ENCODE peak calls at places on chromosomes 6 and 20, in four cellular contexts. D is mesenchymal stem cell, M is NCI-H69, L is trophoblast cell. W is an unnamed sample.

GRCh38 chr20:57578476-57579165 is 17.7 kb downstream of the PCK1 start:
- DNase-seq in D (no peak), M (no peak), L (no peak), W (no peak)

GRCh38 chr6:160071805-160072687 is 49.6 kb upstream of the SLC22A1 start:
- DNase-seq in D (no peak), M (no peak), L (no peak), W (no peak)

GRCh38 chr20:62770111-62770910 is 26.0 kb upstream of the MRGBP start:
- DNase-seq in D (no peak), M (no peak), L (no peak), W (no peak)

GRCh38 chr6:2990179-2990931 is 9.3 kb upstream of the NQO2 start:
- DNase-seq in D (peak; percentile 81), M (peak; percentile 57), L (no peak), W (peak; percentile 48)

GRCh38 chr20:38805958-38806854 is 709 bp downstream of the PPP1R16B start:
- DNase-seq in D (no peak), M (peak; percentile 47), L (no peak), W (peak; percentile 73)

GRCh38 chr6:73747293-73747692 is 51.3 kb downstream of the CD109 start:
- DNase-seq in D (no peak), M (no peak), L (no peak), W (no peak)

GRCh38 chr20:58549681-58550542 is 34.7 kb upstream of the APCDD1L start:
- DNase-seq in D (no peak), M (no peak), L (no peak), W (no peak)

GRCh38 chr20:41669708-41670263 is 51.6 kb upstream of the CHD6 start:
- DNase-seq in D (no peak), M (no peak), L (no peak), W (no peak)

GRCh38 chr6:5315883-5316282 is 54.6 kb downstream of the FARS2 start:
- DNase-seq in D (peak; percentile 54), M (peak; percentile 13), L (no peak), W (no peak)

GRCh38 chr6:163355471-163355991 is 59.0 kb upstream of the QKI start:
- DNase-seq in D (peak; percentile 83), M (no peak), L (no peak), W (no peak)

GRCh38 chr6:32085759-32086458 is 23.2 kb downstream of the TNXB start:
- DNase-seq in D (no peak), M (no peak), L (no peak), W (no peak)

GRCh38 chr6:15475872-15476271 is 187.0 kb downstream of the DTNBP1 start:
- DNase-seq in D (no peak), M (no peak), L (no peak), W (no peak)

GRCh38 chr20:43667341-43668132 is 623 bp downstream of the MYBL2 start:
- DNase-seq in D (peak; percentile 12), M (peak; percentile 65), L (no peak), W (no peak)

GRCh38 chr6:110217255-110217654 is 37.0 kb downstream of the CDC40 start:
- DNase-seq in D (peak; percentile 7), M (no peak), L (no peak), W (no peak)

GRCh38 chr6:111939902-111940301 is 66.7 kb upstream of the FYN start:
- DNase-seq in D (no peak), M (peak; percentile 26), L (no peak), W (no peak)

GRCh38 chr6:16316741-16317251 is 78.4 kb downstream of the GMPR start:
- DNase-seq in D (peak; percentile 68), M (peak; percentile 83), L (no peak), W (peak; percentile 44)

GRCh38 chr6:47057830-47058540 is 15.9 kb upstream of the ADGRF1 start:
- DNase-seq in D (peak; percentile 52), M (no peak), L (no peak), W (no peak)

GRCh38 chr6:42099340-42100028 is 42.9 kb downstream of the C6orf132 start:
- DNase-seq in D (peak; percentile 83), M (no peak), L (no peak), W (peak; percentile 40)

GRCh38 chr6:16154904-16155303 is 26.0 kb downstream of the MYLIP start:
- DNase-seq in D (peak; percentile 62), M (no peak), L (no peak), W (no peak)

GRCh38 chr6:68777956-68778355 is 142.9 kb downstream of the ADGRB3 start:
- DNase-seq in D (peak; percentile 30), M (peak; percentile 89), L (no peak), W (no peak)

GRCh38 chr6:72084992-72085569 is 198.7 kb downstream of the RIMS1 start:
- DNase-seq in D (peak; percentile 22), M (peak; percentile 9), L (no peak), W (no peak)

GRCh38 chr6:52931351-52931750 is 21.9 kb upstream of the GSTA3 start:
- DNase-seq in D (no peak), M (no peak), L (peak; percentile 55), W (no peak)

GRCh38 chr6:104575536-104575935 is 284.2 kb downstream of the HACE1 start:
- DNase-seq in D (no peak), M (no peak), L (no peak), W (no peak)

GRCh38 chr6:168133186-168133585 is 54.2 kb upstream of the FRMD1 start:
- DNase-seq in D (peak; percentile 85), M (no peak), L (no peak), W (no peak)

GRCh38 chr20:61813791-61814190 is 251.9 kb downstream of the TAF4 start:
- DNase-seq in D (no peak), M (no peak), L (no peak), W (no peak)

W was measured in activated T-cell treated with anti-CD3 and anti-CD28 coated beads, Interleukin-2, amount 50 U/mL, for 24 hours.